ENCODE peak calls at places on chromosomes 13 and 19, in five cellular contexts. P is tibial artery, B is OCI-LY7, W is adrenal gland, I is Caco-2. E is an unnamed sample. For H3K9me3 and H3K4me1, the result is how much of the 10 kb centered on the place peaks cover.

GRCh38 chr13:36192166-36192565 is 22.2 kb downstream of the SOHLH2 start:
- DNase-seq in I (no peak), W (no peak), B (no peak), P (no peak), E (no peak)

GRCh38 chr13:109516196-109516595 is 270.2 kb downstream of the IRS2 start:
- DNase-seq in I (no peak), P (no peak), W (no peak), B (no peak), E (no peak)

GRCh38 chr13:42486711-42487198 is 87.2 kb upstream of the TNFSF11 start:
- DNase-seq in W (no peak), I (no peak), P (no peak), B (no peak), E (no peak)

GRCh38 chr13:102870677-102871415 is 25.0 kb downstream of the ERCC5 start:
- DNase-seq in I (peak), P (no peak), W (peak), B (peak), E (no peak)

GRCh38 chr19:2887391-2887914 is 13.3 kb upstream of the ZNF57 start:
- DNase-seq in P (peak), I (peak), B (peak), W (peak), E (no peak)

GRCh38 chr13:110907951-110908898 is 6.6 kb downstream of the ANKRD10 start:
- DNase-seq in P (no peak), W (peak), B (no peak), I (peak), E (no peak)

GRCh38 chr19:45354443-45354842 is 13.9 kb downstream of the KLC3 start:
- DNase-seq in I (no peak), P (no peak), W (no peak), B (no peak), E (no peak)

GRCh38 chr13:44303681-44304432 is 69.8 kb upstream of the SERP2 start:
- DNase-seq in B (no peak), W (peak), I (no peak), P (peak), E (no peak)

GRCh38 chr13:99376132-99376531 is 68.9 kb upstream of the GPR183 start:
- DNase-seq in I (no peak), W (no peak), P (no peak), B (peak), E (peak)

GRCh38 chr13:76992548-76993001 is 694 bp downstream of the CLN5 start:
- DNase-seq in W (peak), P (no peak), I (peak), B (peak), E (no peak)

GRCh38 chr13:69199664-69200063 is 908.0 kb upstream of the ATXN8OS start:
- DNase-seq in I (no peak), W (no peak), P (no peak), B (no peak), E (no peak)

GRCh38 chr13:99589575-99589974 is 88.3 kb downstream of the TM9SF2 start:
- DNase-seq in W (no peak), I (no peak), B (no peak), P (no peak), E (no peak)

GRCh38 chr19:17711851-17712250 is 7.4 kb upstream of the MAP1S start:
- DNase-seq in W (no peak), I (peak), P (no peak), B (no peak), E (no peak)

GRCh38 chr19:14054721-14055120 is 7.2 kb downstream of the PALM3 start:
- DNase-seq in W (no peak), I (no peak), B (no peak), P (no peak), E (no peak)

GRCh38 chr13:67408823-67409222 is 178.7 kb upstream of the PCDH9 start:
- DNase-seq in I (no peak), W (no peak), B (no peak), P (no peak), E (no peak)

GRCh38 chr13:98493035-98493401 is 83.9 kb downstream of the STK24 start:
- DNase-seq in P (no peak), I (no peak), W (no peak), B (no peak), E (no peak)

GRCh38 chr19:6730153-6730804 is 7.1 kb downstream of the GPR108 start:
- DNase-seq in P (no peak), B (peak), I (no peak), W (peak), E (no peak)

GRCh38 chr19:9913237-9914000 is 22.9 kb downstream of the OLFM2 start:
- DNase-seq in W (peak), P (no peak), B (no peak), I (peak), E (no peak)

GRCh38 chr19:32422435-32422834 is 16.9 kb downstream of the DPY19L3 start:
- DNase-seq in B (no peak), P (no peak), W (no peak), I (no peak), E (no peak)

GRCh38 chr13:40341086-40341471 is 325.4 kb downstream of the FOXO1 start:
- DNase-seq in P (no peak), B (no peak), I (peak), W (no peak), E (no peak)

GRCh38 chr13:29140277-29140676 is 320.1 kb downstream of the MTUS2 start:
- DNase-seq in W (no peak), P (no peak), I (no peak), B (no peak), E (no peak)

GRCh38 chr13:99725644-99726043 is 224.4 kb downstream of the TM9SF2 start:
- DNase-seq in P (no peak), W (no peak), I (no peak), B (no peak), E (no peak)

GRCh38 chr19:4278926-4279529 is at the start of gene SHD:
- DNase-seq in W (no peak), P (no peak), B (no peak), I (no peak), E (no peak)

GRCh38 chr13:108915634-108916497 is 286.5 kb downstream of the MYO16 start:
- DNase-seq in W (peak), P (peak), B (no peak), I (peak), E (peak)

GRCh38 chr13:110356362-110356761 is 49.3 kb downstream of the COL4A2 start:
- DNase-seq in W (no peak), B (no peak), I (no peak), P (peak), E (no peak)

GRCh38 chr19:23795462-23795861 is 36.8 kb upstream of the ZNF681 start:
- DNase-seq in P (no peak), I (no peak), B (no peak), W (no peak), E (no peak)

GRCh38 chr13:108962652-108963051 is 333.2 kb downstream of the MYO16 start:
- DNase-seq in W (no peak), P (no peak), I (no peak), B (no peak), E (no peak)

GRCh38 chr19:17673937-17674799 is 14.0 kb downstream of the UNC13A start:
- DNase-seq in B (no peak), W (no peak), I (no peak), P (no peak), E (no peak)

GRCh38 chr19:56136362-56136761 is 4.7 kb upstream of the ZNF444 start:
- DNase-seq in P (no peak), B (no peak), I (no peak), W (no peak), E (no peak)

GRCh38 chr13:35785563-35786327 is 309.3 kb upstream of the MAB21L1 start:
- DNase-seq in B (no peak), P (no peak), I (no peak), W (no peak), E (no peak)

GRCh38 chr13:113458218-113459065 is 5.2 kb upstream of the ADPRHL1 start:
- DNase-seq in P (no peak), B (no peak), W (no peak), I (no peak), E (no peak)

GRCh38 chr13:36801035-36801434 is 18.0 kb upstream of the RFXAP start:
- DNase-seq in I (no peak), W (no peak), B (no peak), P (no peak), E (no peak)

GRCh38 chr13:97328222-97328790 is 105.7 kb upstream of the RAP2A start:
- DNase-seq in I (peak), P (no peak), W (peak), B (no peak), E (no peak)

GRCh38 chr13:110319774-110320509 is 12.9 kb downstream of the COL4A2 start:
- DNase-seq in I (no peak), W (no peak), B (no peak), P (peak), E (no peak)

GRCh38 chr13:97385854-97386253 is 48.1 kb upstream of the RAP2A start:
- DNase-seq in P (no peak), I (no peak), B (no peak), W (no peak), E (no peak)

GRCh38 chr19:43148233-43148632 is 38.1 kb downstream of the PSG5 start:
- DNase-seq in P (no peak), B (no peak), I (no peak), W (no peak), E (no peak)

GRCh38 chr19:13995017-13995728 is 10.9 kb downstream of the RFX1 start:
- DNase-seq in B (no peak), P (no peak), I (no peak), W (peak), E (no peak)

GRCh38 chr19:8455018-8455417 is 10.2 kb downstream of the HNRNPM start:
- DNase-seq in I (no peak), W (no peak), P (no peak), B (no peak), E (no peak)

GRCh38 chr19:8454218-8454617 is 9.4 kb downstream of the HNRNPM start:
- DNase-seq in P (no peak), I (no peak), W (no peak), B (no peak), E (no peak)

GRCh38 chr19:8457209-8457608 is 12.4 kb downstream of the HNRNPM start:
- DNase-seq in W (no peak), I (no peak), B (no peak), P (no peak), E (no peak)

GRCh38 chr19:8457802-8458201 is 13.0 kb downstream of the HNRNPM start:
- DNase-seq in I (no peak), P (no peak), W (no peak), B (no peak), E (no peak)

GRCh38 chr19:8456064-8456463 is 11.3 kb downstream of the HNRNPM start:
- DNase-seq in B (no peak), P (no peak), W (no peak), I (peak), E (no peak)
- TF ChIP-seq CTCF in B (peak), P (no peak), W (no peak), I (peak), E (no peak)

DNA sequence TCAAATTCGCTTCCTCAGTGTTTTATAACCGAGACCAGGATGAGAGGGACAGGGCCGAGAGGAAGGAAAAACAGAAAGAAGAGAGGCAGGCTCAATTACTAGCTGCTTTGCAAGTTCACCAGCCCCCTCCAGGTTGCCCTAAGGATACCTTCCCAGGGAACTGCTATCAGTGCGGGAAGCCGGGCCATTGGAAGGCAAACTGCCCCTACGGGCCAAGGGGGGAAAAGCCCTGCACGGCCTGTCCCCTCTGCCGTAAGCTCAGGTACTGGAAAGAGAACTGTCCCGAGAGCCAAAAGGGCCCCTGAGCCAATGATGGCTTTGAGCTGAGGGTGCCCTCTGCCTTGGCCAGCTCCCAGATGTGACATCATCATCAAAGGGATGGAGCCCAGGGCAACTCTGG is 3.2 kb upstream of the ERVV-1 start:
- DNase-seq in I (no peak), B (no peak), P (no peak), W (no peak), E (no peak)
- H3K9me3 ChIP-seq in I (under half), B (under half), P (under half), W (under half), E (under half)

DNA sequence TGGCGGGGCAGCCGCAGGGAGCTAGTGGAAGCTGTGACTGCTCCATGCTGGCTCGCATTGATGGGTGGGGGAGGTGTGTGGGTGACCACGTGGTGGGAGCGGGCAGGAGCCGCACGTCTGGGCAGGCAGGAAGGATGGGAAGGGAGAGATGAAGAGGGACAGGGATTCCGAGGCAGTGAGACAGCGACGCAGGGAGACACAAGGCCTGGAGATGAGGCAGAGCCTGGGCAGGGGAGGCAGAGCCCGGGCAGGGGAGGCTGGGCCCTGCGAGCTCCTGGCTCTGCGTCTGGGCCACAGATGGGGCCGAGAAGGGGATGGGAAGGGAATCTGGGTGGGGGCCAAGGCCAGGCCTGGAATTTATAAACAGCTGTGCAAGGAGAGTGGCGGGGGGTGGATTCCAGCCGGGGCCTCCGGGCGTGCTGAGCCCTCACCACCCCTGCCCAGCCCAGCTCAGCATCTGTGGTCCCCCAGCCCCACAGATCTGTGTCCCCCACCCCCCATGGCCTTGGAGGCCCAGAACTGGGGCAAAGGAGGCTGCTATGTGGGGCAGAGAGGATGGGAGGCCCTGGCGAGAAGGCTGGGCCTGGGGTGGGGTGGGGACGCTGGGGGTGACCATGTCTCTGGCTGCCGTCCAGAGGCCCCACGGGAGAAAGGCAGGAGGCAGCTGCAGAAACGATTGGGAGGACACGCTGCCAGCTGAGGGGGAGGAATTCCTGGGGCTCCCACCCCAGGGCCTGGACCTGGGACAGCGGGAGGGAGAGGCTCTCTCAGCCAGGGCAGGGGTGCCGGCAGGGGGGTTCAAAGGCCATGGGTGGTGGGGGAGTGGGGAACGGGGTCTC is 6.0 kb downstream of the EHD2 start:
- DNase-seq in B (no peak), P (peak), I (no peak), W (peak), E (no peak)
- H3K4me1 ChIP-seq in B (under half), P (half or more), I (under half), W (under half), E (under half)

GRCh38 chr19:19404879-19405860 is at the start of gene GATAD2A:
- DNase-seq in B (peak), W (peak), I (peak), P (peak), E (peak)
- TF ChIP-seq CTCF in B (peak), W (peak), I (peak), P (peak), E (peak)